ENCODE peak calls at places on chromosomes 12 and 14, in nine cellular contexts. B, V, R, U, Y, D, P, A and H are unnamed samples.

GRCh38 chr12:101044512-101045074 is 165.4 kb downstream of the SLC5A8 start:
- DNase-seq in P (no peak), U (no peak), R (no peak), Y (no peak), A (no peak), D (no peak), B (no peak), V (no peak), H (no peak)

GRCh38 chr14:92676448-92677086 is 71.9 kb downstream of the LGMN start:
- DNase-seq in V (no peak), R (peak), A (no peak), D (no peak), Y (no peak), P (no peak), U (no peak), B (no peak), H (no peak)

GRCh38 chr12:99386907-99387306 is 260.6 kb upstream of the GARIN6 start:
- DNase-seq in P (no peak), V (no peak), A (peak), D (peak), B (no peak), R (no peak), U (peak), Y (no peak), H (no peak)

GRCh38 chr14:31419179-31420012 is 954 bp downstream of the HEATR5A start:
- DNase-seq in R (no peak), U (peak), D (no peak), A (peak), P (no peak), V (no peak), Y (peak), B (no peak), H (no peak)

GRCh38 chr14:95024380-95024779 is 132.9 kb downstream of the DICER1 start:
- DNase-seq in Y (no peak), V (no peak), R (no peak), A (no peak), D (no peak), U (no peak), B (no peak), P (no peak), H (no peak)

GRCh38 chr14:105151131-105151837 is 17.3 kb downstream of the JAG2 start:
- DNase-seq in B (no peak), U (no peak), Y (no peak), V (peak), P (peak), R (no peak), A (no peak), D (no peak), H (no peak)

GRCh38 chr14:106694638-106695393 is 1168.4 kb downstream of the TMEM121 start:
- DNase-seq in B (no peak), Y (no peak), A (no peak), V (no peak), R (no peak), U (peak), P (no peak), D (no peak), H (peak)

GRCh38 chr14:75979071-75979571 is 2.7 kb downstream of the TGFB3 start:
- DNase-seq in D (no peak), P (peak), R (no peak), V (peak), U (peak), B (peak), A (peak), Y (peak), H (no peak)

GRCh38 chr12:109222062-109222461 is 87.0 kb downstream of the FOXN4 start:
- DNase-seq in Y (no peak), R (no peak), D (no peak), P (no peak), B (no peak), A (no peak), V (no peak), U (no peak), H (no peak)

GRCh38 chr14:64401923-64402322 is 13.8 kb downstream of the MTHFD1 start:
- DNase-seq in D (no peak), P (no peak), V (no peak), A (no peak), R (no peak), Y (no peak), U (no peak), B (no peak), H (no peak)

GRCh38 chr14:50985124-50985815 is 41.0 kb upstream of the PYGL start:
- DNase-seq in A (no peak), R (no peak), B (no peak), P (no peak), U (no peak), V (no peak), Y (no peak), D (no peak), H (no peak)

GRCh38 chr12:106281056-106281782 is 21.3 kb upstream of the TCP11L2 start:
- DNase-seq in V (no peak), R (no peak), Y (no peak), P (no peak), U (no peak), B (no peak), D (no peak), A (no peak), H (no peak)

DNA sequence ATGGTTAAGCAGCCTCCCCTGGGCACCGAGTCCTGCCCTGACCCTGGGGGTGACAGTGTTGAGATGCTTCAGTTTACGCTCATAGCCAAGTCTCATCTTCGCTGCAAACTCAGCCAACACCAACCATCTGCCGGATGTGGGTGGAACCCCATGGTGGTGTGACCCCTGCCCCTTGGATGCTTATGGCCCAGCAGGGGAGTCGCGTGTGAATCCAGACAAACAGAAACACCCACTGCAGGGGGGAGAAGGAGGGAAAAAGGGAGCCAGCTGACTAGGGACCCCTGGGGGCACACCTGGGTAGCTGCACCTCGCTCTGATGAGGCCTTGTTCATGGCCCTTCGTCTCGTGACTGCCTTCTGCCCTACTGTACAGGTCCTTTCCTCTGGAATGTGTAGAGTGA is 23.8 kb downstream of the AACS start:
- DNase-seq in P (no peak), B (no peak), R (no peak), D (no peak), A (peak), V (no peak), U (no peak), Y (no peak), H (no peak)
- TF ChIP-seq CTCF in P (no peak), B (no peak), R (no peak), D (no peak), A (peak), V (no peak), U (no peak), Y (peak), H (no peak)

DNA sequence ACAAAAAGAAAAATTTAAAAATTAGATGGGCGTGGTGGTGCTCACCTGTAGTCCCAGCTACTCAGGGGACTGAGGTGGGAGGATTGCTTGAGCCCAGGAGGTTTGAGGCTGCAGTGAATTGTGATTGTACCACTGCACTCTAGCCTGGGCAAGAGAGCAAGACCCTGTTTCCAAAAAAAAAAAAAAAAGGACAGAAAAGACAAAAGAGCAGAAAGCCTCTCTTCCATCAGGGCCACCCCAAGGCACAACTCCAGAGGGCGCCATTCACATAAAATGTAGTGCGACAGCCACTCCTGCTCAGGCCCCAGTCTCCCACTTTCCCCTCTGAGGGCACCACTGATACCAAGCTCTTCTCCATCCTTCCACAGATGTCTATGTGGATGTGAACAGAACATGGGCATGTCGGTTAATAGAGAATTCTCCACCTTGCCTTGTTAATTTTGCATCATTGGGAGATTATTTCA is 41.8 kb downstream of the DGLUCY start:
- DNase-seq in P (no peak), V (no peak), A (no peak), Y (no peak), R (no peak), B (no peak), U (no peak), D (no peak), H (no peak)
- TF ChIP-seq CTCF in P (no peak), V (no peak), A (no peak), Y (peak), R (peak), B (peak), U (peak), D (no peak), H (no peak)

GRCh38 chr14:65604946-65605345 is 192.4 kb downstream of the FUT8 start:
- DNase-seq in D (no peak), U (no peak), B (no peak), Y (no peak), A (peak), P (no peak), V (no peak), R (no peak), H (no peak)
- TF ChIP-seq CTCF in D (no peak), U (peak), B (no peak), Y (peak), A (peak), P (no peak), V (no peak), R (peak), H (no peak)

GRCh38 chr14:71647086-71647784 is 285.0 kb upstream of the RGS6 start:
- DNase-seq in P (peak), R (no peak), D (no peak), Y (no peak), V (no peak), A (no peak), U (peak), B (no peak), H (no peak)
- TF ChIP-seq CTCF in P (no peak), R (no peak), D (no peak), Y (no peak), V (no peak), A (no peak), U (peak), B (no peak), H (no peak)

DNA sequence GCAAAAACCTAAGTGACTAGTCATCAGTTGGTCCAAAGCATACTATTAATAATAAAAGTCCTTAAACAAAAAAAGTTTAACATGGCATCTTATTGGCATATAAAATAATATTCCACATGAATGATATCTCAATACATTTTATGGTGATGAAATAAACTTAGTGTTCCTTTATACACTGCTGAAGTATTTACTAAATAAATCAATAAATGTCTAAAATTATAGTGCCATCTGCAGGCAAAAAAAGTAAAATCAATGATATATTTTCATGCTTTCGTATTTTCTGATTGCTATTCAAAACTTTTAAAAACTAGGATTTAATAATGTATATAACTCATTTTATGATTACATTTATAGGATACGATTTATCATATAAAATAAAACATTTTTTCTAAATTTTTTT is 30.5 kb downstream of the PUS7L start:
- DNase-seq in Y (no peak), V (no peak), D (no peak), P (no peak), U (peak), B (no peak), R (no peak), A (no peak), H (no peak)
- TF ChIP-seq CTCF in Y (peak), V (peak), D (no peak), P (no peak), U (peak), B (peak), R (peak), A (peak), H (no peak)

GRCh38 chr12:88300931-88301330 is 158.8 kb downstream of the TMTC3 start:
- DNase-seq in U (no peak), R (no peak), Y (no peak), B (no peak), P (no peak), V (no peak), D (no peak), A (no peak), H (no peak)

GRCh38 chr12:88298014-88298682 is 156.0 kb downstream of the TMTC3 start:
- DNase-seq in U (no peak), A (peak), R (no peak), Y (no peak), V (no peak), P (no peak), B (no peak), D (no peak), H (no peak)

GRCh38 chr12:88299567-88300101 is 157.5 kb downstream of the TMTC3 start:
- DNase-seq in U (peak), P (no peak), Y (peak), A (peak), D (peak), B (no peak), V (no peak), R (no peak), H (no peak)

GRCh38 chr12:88303335-88303734 is 161.2 kb downstream of the TMTC3 start:
- DNase-seq in B (no peak), P (no peak), V (no peak), D (no peak), A (no peak), R (no peak), U (no peak), Y (no peak), H (no peak)

GRCh38 chr12:88298761-88299242 is 156.7 kb downstream of the TMTC3 start:
- DNase-seq in Y (peak), V (no peak), D (peak), P (no peak), U (peak), A (peak), R (no peak), B (no peak), H (no peak)
- TF ChIP-seq CTCF in Y (no peak), V (no peak), D (no peak), P (no peak), U (no peak), A (no peak), R (no peak), B (no peak), H (no peak)

GRCh38 chr12:2332266-2332665 is 279.5 kb downstream of the CACNA1C start:
- DNase-seq in B (no peak), U (no peak), Y (peak), A (peak), D (no peak), V (no peak), R (no peak), P (no peak), H (no peak)

GRCh38 chr12:2335109-2335508 is 282.3 kb downstream of the CACNA1C start:
- DNase-seq in U (peak), B (no peak), D (no peak), R (no peak), V (peak), P (no peak), A (no peak), Y (no peak), H (no peak)

GRCh38 chr12:2333516-2333915 is 280.7 kb downstream of the CACNA1C start:
- DNase-seq in A (no peak), V (no peak), B (peak), U (no peak), R (no peak), D (no peak), Y (no peak), P (no peak), H (no peak)

GRCh38 chr12:2334291-2335088 is 281.7 kb downstream of the CACNA1C start:
- DNase-seq in V (no peak), P (no peak), A (no peak), U (peak), R (no peak), B (no peak), Y (no peak), D (no peak), H (no peak)

GRCh38 chr12:2332947-2333346 is 280.2 kb downstream of the CACNA1C start:
- DNase-seq in V (no peak), Y (peak), D (no peak), A (peak), B (no peak), R (no peak), U (no peak), P (no peak), H (no peak)
- TF ChIP-seq CTCF in V (no peak), Y (no peak), D (no peak), A (no peak), B (no peak), R (no peak), U (no peak), P (no peak), H (no peak)